ENCODE peak calls at places on chromosomes 12 and 14, in nine cellular contexts. V is stomach, T is tibial nerve, M is transverse colon, C is K562, F is ovary, U is heart left ventricle, W is GM12892, Q is A549. J is an unnamed sample.
A peak's percentile ranks its signal among the peaks of the same experiment; 100 is the strongest.

GRCh38 chr12:96098631-96099030 is 63.2 kb upstream of the LTA4H start:
- DNase-seq in U (no peak), Q (no peak), T (no peak), V (no peak), F (no peak), M (no peak), C (no peak), W (no peak), J (no peak)

GRCh38 chr12:71955946-71956345 is 17.3 kb downstream of the TPH2 start:
- DNase-seq in V (no peak), Q (no peak), F (no peak), W (no peak), U (no peak), C (no peak), T (no peak), M (no peak), J (no peak)

GRCh38 chr12:32039917-32040575 is 66.6 kb upstream of the BICD1 start:
- DNase-seq in V (no peak), W (no peak), U (no peak), M (no peak), C (peak; percentile 54), F (no peak), T (no peak), Q (no peak), J (no peak)

GRCh38 chr12:75554556-75554880 is 43.1 kb upstream of the KRR1 start:
- DNase-seq in F (no peak), U (no peak), Q (no peak), V (no peak), M (no peak), W (no peak), T (no peak), C (no peak), J (no peak)

GRCh38 chr12:85363382-85364190 is 83.6 kb downstream of the ALX1 start:
- DNase-seq in V (no peak), U (no peak), C (no peak), T (peak; percentile 60), W (no peak), Q (no peak), F (peak; percentile 12), M (no peak), J (no peak)

GRCh38 chr14:98404811-98405210 is 867.2 kb downstream of the BCL11B start:
- DNase-seq in U (no peak), Q (no peak), F (no peak), V (no peak), T (no peak), W (no peak), C (no peak), M (no peak), J (no peak)

GRCh38 chr12:108720757-108721514 is 10.4 kb downstream of the CORO1C start:
- DNase-seq in Q (no peak), M (no peak), V (no peak), U (no peak), C (no peak), T (no peak), F (no peak), W (no peak), J (no peak)

GRCh38 chr12:74401966-74402365 is 135.7 kb upstream of the ATXN7L3B start:
- DNase-seq in T (no peak), V (no peak), U (no peak), C (no peak), F (no peak), M (no peak), W (no peak), Q (peak; percentile 79), J (no peak)

DNA sequence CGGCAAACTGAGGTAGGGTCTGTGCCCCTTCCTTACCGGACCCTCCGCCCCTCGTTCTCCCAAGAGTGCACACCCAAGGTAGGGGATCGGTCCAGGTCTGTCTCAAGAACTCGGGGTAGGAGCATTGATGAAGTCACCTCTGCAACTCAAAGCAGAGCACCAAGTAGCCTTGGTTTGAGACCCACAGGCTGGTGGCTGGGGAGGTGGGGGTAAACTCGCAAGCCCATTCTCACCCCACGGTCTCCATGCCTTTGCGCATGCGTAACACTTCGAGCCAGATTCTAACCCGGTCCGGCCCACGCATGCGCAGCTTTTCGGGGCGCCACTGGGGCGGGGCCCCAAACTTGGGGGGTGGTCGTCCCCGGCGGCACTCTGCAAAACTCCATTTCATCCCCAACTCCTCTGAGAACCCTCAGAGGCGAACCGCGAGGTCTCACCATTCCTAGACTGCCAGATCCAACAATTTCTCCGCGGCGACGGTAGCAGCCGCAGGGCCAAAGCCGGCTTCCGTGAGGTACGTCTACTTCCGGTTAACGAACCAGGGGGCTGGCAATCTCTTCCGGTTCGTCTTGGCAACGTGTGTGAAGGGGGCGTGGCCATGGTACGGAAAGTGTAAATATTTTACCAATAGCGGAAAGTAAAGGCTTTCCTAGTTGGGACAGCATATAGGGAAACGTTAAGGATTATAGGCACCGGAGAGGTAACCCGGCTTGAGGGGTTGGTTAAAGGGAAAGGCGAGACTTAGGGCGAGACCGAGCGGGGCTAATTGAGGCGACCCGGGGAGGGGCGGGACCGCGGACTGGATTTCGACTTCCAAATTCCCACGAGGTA is at the start of gene MCRS1:
- DNase-seq in M (peak; percentile 93), Q (peak; percentile 94), F (peak; percentile 85), U (peak; percentile 91), W (peak; percentile 95), C (peak; percentile 98), V (peak; percentile 92), T (peak; percentile 90), J (peak; percentile 90)
- TF ChIP-seq POLR2A in M (peak; percentile 75), Q (peak; percentile 63), F (peak; percentile 65), U (no peak), W (peak; percentile 97), C (peak; percentile 98), V (no peak), T (no peak), J (peak; percentile 97)

GRCh38 chr14:64387738-64388532 is at the start of gene MTHFD1:
- DNase-seq in M (peak; percentile 99), V (peak; percentile 100), W (peak; percentile 88), F (peak; percentile 99), C (peak; percentile 97), T (peak; percentile 97), U (peak; percentile 99), Q (peak; percentile 99), J (peak; percentile 85)

GRCh38 chr14:64387232-64387737 is 868 bp upstream of the MTHFD1 start:
- DNase-seq in W (no peak), T (peak; percentile 20), C (peak; percentile 22), F (no peak), U (no peak), V (no peak), Q (peak; percentile 54), M (no peak), J (peak; percentile 13)

GRCh38 chr14:64391113-64391725 is 3.1 kb downstream of the MTHFD1 start:
- DNase-seq in T (no peak), W (no peak), F (no peak), Q (no peak), U (no peak), C (no peak), V (no peak), M (no peak), J (no peak)

GRCh38 chr14:64391986-64392385 is 3.8 kb downstream of the MTHFD1 start:
- DNase-seq in M (no peak), F (no peak), C (no peak), T (no peak), V (no peak), Q (no peak), U (no peak), W (no peak), J (no peak)

GRCh38 chr14:64388533-64389243 is 535 bp downstream of the MTHFD1 start:
- DNase-seq in F (no peak), U (peak; percentile 62), W (no peak), C (peak; percentile 13), T (peak; percentile 14), Q (no peak), M (peak; percentile 47), V (peak; percentile 38), J (no peak)
- TF ChIP-seq POLR2A in F (no peak), U (no peak), W (no peak), C (no peak), T (no peak), Q (no peak), M (no peak), V (no peak), J (peak; percentile 48)

DNA sequence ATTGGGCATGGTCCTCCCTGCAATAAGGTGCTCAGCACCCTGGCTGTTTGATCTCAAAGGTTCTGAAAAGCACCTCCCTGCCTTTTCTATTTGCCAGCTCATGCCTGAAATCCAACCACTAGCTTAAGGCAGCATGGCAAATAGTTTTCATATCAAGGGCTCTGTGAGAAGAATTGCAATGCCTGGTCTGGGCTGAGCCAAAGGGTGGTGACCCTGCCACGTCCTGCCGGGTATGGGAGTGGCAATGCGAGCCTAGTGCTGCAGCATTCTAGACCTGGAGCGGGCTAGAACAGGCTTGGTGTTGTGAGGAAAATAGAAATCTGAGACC is 2.3 kb upstream of the SCNN1A start:
- DNase-seq in Q (peak; percentile 51), M (peak; percentile 74), W (no peak), T (no peak), F (no peak), C (no peak), V (peak; percentile 88), U (no peak), J (no peak)
- TF ChIP-seq POLR2A in Q (no peak), M (peak; percentile 34), W (no peak), T (no peak), F (no peak), C (no peak), V (no peak), U (no peak), J (no peak)

GRCh38 chr14:39268393-39268792 is 34.7 kb downstream of the MIA2 start:
- DNase-seq in Q (peak; percentile 15), U (no peak), C (no peak), F (no peak), M (no peak), W (no peak), T (no peak), V (no peak), J (no peak)

GRCh38 chr14:39265741-39266588 is 32.2 kb downstream of the MIA2 start:
- DNase-seq in M (no peak), Q (no peak), F (no peak), T (peak; percentile 41), V (no peak), U (no peak), C (no peak), W (no peak), J (no peak)

GRCh38 chr14:39266589-39266870 is 32.8 kb downstream of the MIA2 start:
- DNase-seq in W (no peak), C (peak; percentile 51), F (peak; percentile 53), M (peak; percentile 89), U (no peak), Q (peak; percentile 70), T (no peak), V (peak; percentile 90), J (no peak)

GRCh38 chr14:39267592-39268112 is 33.9 kb downstream of the MIA2 start:
- DNase-seq in U (no peak), T (peak; percentile 9), F (no peak), C (no peak), W (no peak), M (no peak), V (no peak), Q (no peak), J (no peak)

DNA sequence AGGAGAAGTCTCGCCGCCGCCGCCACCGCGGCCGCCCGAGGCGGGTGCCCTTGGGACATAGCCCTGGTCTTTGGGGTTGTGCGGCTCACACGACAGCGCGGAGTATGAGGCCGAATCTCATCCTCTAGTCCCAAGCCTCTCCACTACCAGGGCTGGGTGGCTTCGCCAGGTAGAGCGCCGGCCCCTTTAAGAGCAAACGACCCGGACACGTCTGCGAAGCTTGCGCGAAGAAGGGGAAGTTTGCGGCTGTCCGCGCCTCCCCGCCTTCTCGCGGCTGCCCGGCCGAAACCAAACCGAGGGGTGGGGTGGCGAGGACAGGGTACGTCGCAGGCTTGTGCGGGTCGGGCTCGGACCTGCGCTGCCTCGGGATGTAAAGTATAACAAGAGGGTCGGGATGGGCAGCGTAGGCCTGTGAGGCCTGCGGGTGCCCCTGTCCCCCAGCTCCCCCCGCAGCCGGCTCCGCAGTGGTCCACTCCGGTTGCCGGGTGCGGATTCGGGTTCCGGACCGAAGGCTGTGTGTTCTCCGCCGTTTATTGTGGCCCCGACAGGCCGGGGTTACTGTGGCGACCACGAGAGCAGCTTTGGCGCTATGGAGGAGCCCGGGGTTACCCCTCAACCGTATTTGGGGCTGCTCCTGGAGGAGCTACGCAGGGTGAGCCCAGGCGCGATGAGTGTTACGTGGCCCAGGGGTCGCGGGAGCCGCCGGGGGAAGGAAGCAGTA is 33.3 kb downstream of the MIA2 start:
- DNase-seq in F (peak; percentile 77), M (peak; percentile 89), W (peak; percentile 63), V (peak; percentile 84), U (peak; percentile 91), Q (peak; percentile 90), T (peak; percentile 71), C (peak; percentile 56), J (peak; percentile 68)
- TF ChIP-seq POLR2A in F (peak; percentile 46), M (peak; percentile 77), W (peak; percentile 72), V (no peak), U (no peak), Q (peak; percentile 44), T (peak; percentile 18), C (peak; percentile 71), J (peak; percentile 39)

J was measured in GM12891.